ENCODE peak calls at places on chromosomes 11 and 22, in five cellular contexts. One of them, this sample, is unnamed.

GRCh38 chr22:48806227-48806781 is 1021.4 kb downstream of the BRD1 start:
- DNase-seq in neuronal stem cell: no peak
- DNase-seq in HCT116: no peak
- DNase-seq in IMR-90: no peak
- DNase-seq in astrocyte: no peak
- DNase-seq in this sample: no peak

GRCh38 chr11:114052160-114052559 is 7.4 kb upstream of the ZBTB16 start:
- DNase-seq in HCT116: no peak
- DNase-seq in IMR-90: no peak
- DNase-seq in astrocyte: no peak
- DNase-seq in neuronal stem cell: no peak
- DNase-seq in this sample: no peak

GRCh38 chr22:29690481-29690880 is 29.3 kb upstream of the CABP7 start:
- DNase-seq in astrocyte: peak
- DNase-seq in IMR-90: no peak
- DNase-seq in neuronal stem cell: no peak
- DNase-seq in HCT116: no peak
- DNase-seq in this sample: no peak

GRCh38 chr11:79348976-79349682 is 91.7 kb downstream of the TENM4 start:
- DNase-seq in astrocyte: no peak
- DNase-seq in neuronal stem cell: no peak
- DNase-seq in IMR-90: no peak
- DNase-seq in HCT116: no peak
- DNase-seq in this sample: no peak

GRCh38 chr22:47374273-47374771 is 611.9 kb downstream of the TBC1D22A start:
- DNase-seq in neuronal stem cell: no peak
- DNase-seq in HCT116: no peak
- DNase-seq in IMR-90: no peak
- DNase-seq in astrocyte: no peak
- DNase-seq in this sample: no peak

GRCh38 chr11:85154294-85154693 is 472.9 kb downstream of the DLG2 start:
- DNase-seq in astrocyte: no peak
- DNase-seq in neuronal stem cell: no peak
- DNase-seq in IMR-90: no peak
- DNase-seq in HCT116: no peak
- DNase-seq in this sample: no peak

GRCh38 chr11:102760355-102761035 is 19.9 kb downstream of the MMP10 start:
- DNase-seq in IMR-90: peak
- DNase-seq in neuronal stem cell: no peak
- DNase-seq in astrocyte: peak
- DNase-seq in HCT116: peak
- DNase-seq in this sample: peak

GRCh38 chr11:45096636-45097035 is 49.8 kb upstream of the PRDM11 start:
- DNase-seq in IMR-90: no peak
- DNase-seq in HCT116: no peak
- DNase-seq in neuronal stem cell: no peak
- DNase-seq in astrocyte: no peak
- DNase-seq in this sample: no peak

GRCh38 chr11:60937144-60937527 is 12.9 kb downstream of the TMEM132A start:
- DNase-seq in astrocyte: no peak
- DNase-seq in neuronal stem cell: no peak
- DNase-seq in IMR-90: no peak
- DNase-seq in HCT116: no peak
- DNase-seq in this sample: no peak

GRCh38 chr11:57546869-57547518 is 9.6 kb downstream of the SMTNL1 start:
- DNase-seq in IMR-90: peak
- DNase-seq in astrocyte: no peak
- DNase-seq in HCT116: no peak
- DNase-seq in neuronal stem cell: no peak
- DNase-seq in this sample: peak

GRCh38 chr22:41576877-41577276 is 12.8 kb downstream of the PMM1 start:
- DNase-seq in HCT116: peak
- DNase-seq in IMR-90: peak
- DNase-seq in neuronal stem cell: peak
- DNase-seq in astrocyte: no peak
- DNase-seq in this sample: peak

GRCh38 chr22:40898850-40899357 is 37.0 kb upstream of the DNAJB7 start:
- DNase-seq in HCT116: peak
- DNase-seq in astrocyte: peak
- DNase-seq in neuronal stem cell: no peak
- DNase-seq in IMR-90: peak
- DNase-seq in this sample: peak

GRCh38 chr11:112216591-112217105 is 9.6 kb upstream of the PTS start:
- DNase-seq in neuronal stem cell: no peak
- DNase-seq in astrocyte: peak
- DNase-seq in IMR-90: peak
- DNase-seq in HCT116: no peak
- DNase-seq in this sample: peak

GRCh38 chr11:113729456-113729855 is 23.3 kb upstream of the TMPRSS5 start:
- DNase-seq in neuronal stem cell: no peak
- DNase-seq in HCT116: no peak
- DNase-seq in astrocyte: no peak
- DNase-seq in IMR-90: peak
- DNase-seq in this sample: no peak

GRCh38 chr11:132126973-132127900 is 756.8 kb downstream of the NTM start:
- DNase-seq in HCT116: no peak
- DNase-seq in IMR-90: peak
- DNase-seq in astrocyte: peak
- DNase-seq in neuronal stem cell: peak
- DNase-seq in this sample: peak

GRCh38 chr11:69422645-69423044 is 58.8 kb upstream of the LINC01488 start:
- DNase-seq in astrocyte: no peak
- DNase-seq in IMR-90: no peak
- DNase-seq in neuronal stem cell: no peak
- DNase-seq in HCT116: no peak
- DNase-seq in this sample: no peak

GRCh38 chr22:36084717-36085116 is 56.1 kb upstream of the RBFOX2 start:
- DNase-seq in astrocyte: no peak
- DNase-seq in IMR-90: no peak
- DNase-seq in neuronal stem cell: no peak
- DNase-seq in HCT116: no peak
- DNase-seq in this sample: no peak

GRCh38 chr22:22245256-22245909 is 797 bp downstream of the VPREB1 start:
- DNase-seq in astrocyte: no peak
- DNase-seq in HCT116: no peak
- DNase-seq in IMR-90: no peak
- DNase-seq in neuronal stem cell: no peak
- DNase-seq in this sample: no peak

GRCh38 chr22:22242488-22242887 is 2.1 kb upstream of the VPREB1 start:
- DNase-seq in HCT116: no peak
- DNase-seq in astrocyte: no peak
- DNase-seq in neuronal stem cell: no peak
- DNase-seq in IMR-90: no peak
- DNase-seq in this sample: no peak

GRCh38 chr22:22244337-22245250 is at the start of gene VPREB1:
- DNase-seq in HCT116: no peak
- DNase-seq in neuronal stem cell: no peak
- DNase-seq in astrocyte: no peak
- DNase-seq in IMR-90: no peak
- DNase-seq in this sample: no peak

GRCh38 chr22:22241554-22241898 is 3.1 kb upstream of the VPREB1 start:
- DNase-seq in neuronal stem cell: no peak
- DNase-seq in astrocyte: no peak
- DNase-seq in IMR-90: no peak
- DNase-seq in HCT116: no peak
- DNase-seq in this sample: no peak

GRCh38 chr22:22243033-22243680 is 1.4 kb upstream of the VPREB1 start:
- DNase-seq in neuronal stem cell: no peak
- DNase-seq in IMR-90: no peak
- DNase-seq in HCT116: no peak
- DNase-seq in astrocyte: no peak
- DNase-seq in this sample: no peak
- H2AFZ ChIP-seq in neuronal stem cell: no peak
- H2AFZ ChIP-seq in IMR-90: no peak
- H2AFZ ChIP-seq in HCT116: no peak
- H2AFZ ChIP-seq in astrocyte: no peak
- H2AFZ ChIP-seq in this sample: no peak

GRCh38 chr11:67376421-67376820 is 3.0 kb upstream of the CLCF1 start:
- DNase-seq in IMR-90: no peak
- DNase-seq in HCT116: no peak
- DNase-seq in neuronal stem cell: no peak
- DNase-seq in astrocyte: no peak
- DNase-seq in this sample: no peak
- H2AFZ ChIP-seq in IMR-90: no peak
- H2AFZ ChIP-seq in HCT116: no peak
- H2AFZ ChIP-seq in neuronal stem cell: peak
- H2AFZ ChIP-seq in astrocyte: no peak
- H2AFZ ChIP-seq in this sample: no peak

GRCh38 chr11:78078218-78079167 is 1.2 kb downstream of the NDUFC2 start:
- DNase-seq in HCT116: no peak
- DNase-seq in IMR-90: no peak
- DNase-seq in astrocyte: no peak
- DNase-seq in neuronal stem cell: no peak
- DNase-seq in this sample: no peak
- H2AFZ ChIP-seq in HCT116: no peak
- H2AFZ ChIP-seq in IMR-90: no peak
- H2AFZ ChIP-seq in astrocyte: peak
- H2AFZ ChIP-seq in neuronal stem cell: peak
- H2AFZ ChIP-seq in this sample: peak

DNA sequence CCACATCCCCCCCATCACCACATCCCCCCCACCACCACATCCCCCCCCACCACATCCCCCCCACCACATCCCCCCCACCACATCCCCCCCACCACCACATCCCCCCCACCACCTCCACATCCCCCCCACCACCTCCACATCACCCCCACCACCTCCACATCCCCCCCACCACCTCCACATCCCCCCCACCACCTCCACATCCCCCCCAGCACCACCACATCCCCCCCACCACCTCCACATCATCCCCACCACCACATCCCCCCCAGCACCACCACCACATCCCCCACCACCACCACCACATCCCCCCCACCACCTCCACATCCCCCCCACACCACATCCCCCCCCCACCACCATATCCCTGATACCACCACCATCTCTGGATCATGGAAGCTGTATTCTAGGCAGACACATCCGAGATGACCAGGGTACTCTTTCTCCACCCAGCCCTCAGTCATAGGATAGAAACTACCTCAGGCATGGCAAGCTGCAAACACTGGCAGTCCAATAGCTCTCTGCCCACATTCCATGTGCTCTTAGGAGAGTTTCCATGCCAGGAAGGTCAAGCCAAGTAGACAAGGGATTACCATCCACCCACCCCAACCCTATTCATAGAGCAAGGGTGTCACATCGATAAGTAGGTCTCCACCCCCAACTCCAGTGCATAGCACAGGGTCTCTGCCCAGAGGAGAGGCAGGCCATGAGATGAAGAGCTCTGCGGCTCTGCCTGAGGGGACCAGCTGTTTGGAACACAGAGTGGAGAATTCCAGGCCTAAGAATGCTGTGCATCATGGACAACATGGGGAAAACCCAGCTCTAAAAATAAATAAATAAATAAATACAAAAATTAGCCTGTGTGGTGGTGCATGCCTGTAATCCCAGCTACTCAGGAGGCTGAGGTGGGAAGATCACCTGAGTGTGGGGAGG is 33.0 kb upstream of the TEAD1 start:
- DNase-seq in neuronal stem cell: no peak
- DNase-seq in IMR-90: no peak
- DNase-seq in HCT116: no peak
- DNase-seq in astrocyte: no peak
- DNase-seq in this sample: no peak
- H2AFZ ChIP-seq in neuronal stem cell: no peak
- H2AFZ ChIP-seq in IMR-90: peak
- H2AFZ ChIP-seq in HCT116: peak
- H2AFZ ChIP-seq in astrocyte: no peak
- H2AFZ ChIP-seq in this sample: no peak

GRCh38 chr22:27419473-27419872 is 382.1 kb downstream of the MN1 start:
- DNase-seq in astrocyte: peak
- DNase-seq in IMR-90: peak
- DNase-seq in neuronal stem cell: no peak
- DNase-seq in HCT116: no peak
- DNase-seq in this sample: no peak
- H2AFZ ChIP-seq in astrocyte: no peak
- H2AFZ ChIP-seq in IMR-90: no peak
- H2AFZ ChIP-seq in neuronal stem cell: no peak
- H2AFZ ChIP-seq in HCT116: no peak
- H2AFZ ChIP-seq in this sample: no peak

DNA sequence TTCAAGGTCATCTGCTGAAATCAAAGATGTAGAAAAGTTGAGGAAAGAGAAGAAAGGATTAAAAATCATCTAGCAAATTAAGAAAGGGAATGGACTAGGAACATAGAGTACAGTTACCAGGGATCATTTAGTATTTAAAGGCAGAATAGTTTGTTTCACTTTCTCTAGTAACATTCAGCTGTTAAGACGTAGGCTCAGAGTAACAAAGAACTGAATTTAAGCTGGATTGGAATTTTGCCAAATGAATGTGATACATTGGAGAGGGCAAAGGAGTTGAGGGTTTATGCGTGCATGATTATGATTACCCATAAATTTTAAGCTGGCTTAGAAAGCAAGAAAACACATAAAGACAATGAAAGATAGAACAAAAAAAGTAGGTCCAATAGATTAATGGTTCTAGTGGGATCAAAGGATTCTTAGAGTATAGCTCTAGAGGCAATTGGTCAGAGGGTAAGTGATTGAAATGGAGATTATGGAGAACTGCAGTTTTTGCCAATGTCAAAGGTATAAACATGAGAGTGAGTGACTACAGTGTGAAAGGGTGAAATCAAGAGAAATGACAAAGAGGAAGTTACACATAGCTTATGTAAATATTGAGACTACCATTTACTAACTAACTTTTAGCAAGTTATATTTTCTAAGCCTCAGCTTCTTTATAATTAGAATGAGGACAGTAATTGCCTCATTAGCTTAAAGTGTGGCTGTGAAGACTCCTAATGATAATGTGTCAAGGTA is 190.0 kb downstream of the GRIA4 start:
- DNase-seq in neuronal stem cell: no peak
- DNase-seq in IMR-90: no peak
- DNase-seq in HCT116: no peak
- DNase-seq in astrocyte: no peak
- DNase-seq in this sample: peak
- H2AFZ ChIP-seq in neuronal stem cell: no peak
- H2AFZ ChIP-seq in IMR-90: no peak
- H2AFZ ChIP-seq in HCT116: no peak
- H2AFZ ChIP-seq in astrocyte: no peak
- H2AFZ ChIP-seq in this sample: no peak

GRCh38 chr11:27830206-27830605 is 130.0 kb upstream of the BDNF start:
- DNase-seq in astrocyte: no peak
- DNase-seq in IMR-90: no peak
- DNase-seq in neuronal stem cell: no peak
- DNase-seq in HCT116: no peak
- DNase-seq in this sample: no peak
- H2AFZ ChIP-seq in astrocyte: no peak
- H2AFZ ChIP-seq in IMR-90: no peak
- H2AFZ ChIP-seq in neuronal stem cell: no peak
- H2AFZ ChIP-seq in HCT116: no peak
- H2AFZ ChIP-seq in this sample: no peak

GRCh38 chr11:120547301-120547700 is 35.8 kb downstream of the GRIK4 start:
- DNase-seq in HCT116: no peak
- DNase-seq in IMR-90: peak
- DNase-seq in neuronal stem cell: no peak
- DNase-seq in astrocyte: peak
- DNase-seq in this sample: no peak
- H2AFZ ChIP-seq in HCT116: peak
- H2AFZ ChIP-seq in IMR-90: peak
- H2AFZ ChIP-seq in neuronal stem cell: no peak
- H2AFZ ChIP-seq in astrocyte: peak
- H2AFZ ChIP-seq in this sample: no peak

This sample was measured in PC-3.